ENCODE peak calls at places on chromosomes 5 and 9, in five cellular contexts. W is GM12878, C is tibial nerve, L is HepG2, O is K562. P is an unnamed sample.

GRCh38 chr5:128538249-128539037 is 398 bp upstream of the FBN2 start:
- DNase-seq in W (no peak), L (no peak), C (peak; percentile 66), O (no peak), P (no peak)

GRCh38 chr5:109907189-109907588 is 217.5 kb downstream of the MAN2A1 start:
- DNase-seq in L (peak; percentile 67), W (no peak), O (no peak), C (peak; percentile 16), P (no peak)

GRCh38 chr9:73073337-73074175 is 78.1 kb upstream of the ANXA1 start:
- DNase-seq in O (no peak), W (no peak), C (no peak), L (no peak), P (no peak)

GRCh38 chr9:112084334-112084733 is 90.8 kb downstream of the SUSD1 start:
- DNase-seq in W (no peak), O (no peak), C (no peak), L (no peak), P (no peak)

GRCh38 chr9:134358026-134358967 is 32.0 kb downstream of the RXRA start:
- DNase-seq in L (no peak), O (no peak), W (no peak), C (no peak), P (no peak)

GRCh38 chr5:91443028-91443427 is 59.9 kb upstream of the ARRDC3 start:
- DNase-seq in O (no peak), C (no peak), L (no peak), W (no peak), P (no peak)

GRCh38 chr5:151719228-151719861 is 32.6 kb upstream of the SPARC start:
- DNase-seq in L (peak; percentile 51), W (no peak), O (no peak), C (peak; percentile 67), P (no peak)

GRCh38 chr9:122656378-122656777 is 1.0 kb downstream of the OR1B1 start:
- DNase-seq in W (no peak), L (no peak), O (no peak), C (no peak), P (no peak)

GRCh38 chr9:12819436-12820185 is 44.8 kb downstream of the LURAP1L start:
- DNase-seq in C (peak; percentile 8), O (peak; percentile 4), W (no peak), L (peak; percentile 53), P (no peak)

GRCh38 chr5:53481887-53482716 is 1.7 kb downstream of the FST start:
- DNase-seq in O (peak; percentile 28), L (peak; percentile 58), C (peak; percentile 44), W (no peak), P (peak; percentile 87)

GRCh38 chr5:14365831-14366435 is 215.7 kb upstream of the OTULINL start:
- DNase-seq in L (no peak), C (no peak), W (no peak), O (no peak), P (no peak)

GRCh38 chr9:137757139-137757538 is 120.4 kb upstream of the CACNA1B start:
- DNase-seq in C (no peak), W (no peak), O (no peak), L (no peak), P (no peak)

GRCh38 chr5:164898705-164899104 is 1393.3 kb downstream of the MAT2B start:
- DNase-seq in C (no peak), L (no peak), O (no peak), W (no peak), P (no peak)

GRCh38 chr5:96821260-96821916 is 13.6 kb upstream of the ERAP1 start:
- DNase-seq in O (no peak), W (no peak), C (no peak), L (no peak), P (no peak)

GRCh38 chr5:79269733-79270166 is 33.8 kb downstream of the JMY start:
- DNase-seq in L (peak; percentile 20), O (no peak), C (no peak), W (no peak), P (no peak)

GRCh38 chr5:18745988-18746615 is 1111.8 kb downstream of the TAF11L14 start:
- DNase-seq in L (peak; percentile 45), W (peak; percentile 89), O (no peak), C (no peak), P (no peak)

GRCh38 chr9:75064307-75065025 is 23.5 kb downstream of the NMRK1 start:
- DNase-seq in O (no peak), L (no peak), W (no peak), C (no peak), P (no peak)

GRCh38 chr9:38019731-38020130 is 49.3 kb downstream of the SHB start:
- DNase-seq in L (no peak), W (no peak), C (no peak), O (no peak), P (no peak)

GRCh38 chr5:45521067-45521466 is 175.1 kb downstream of the HCN1 start:
- DNase-seq in C (no peak), L (peak; percentile 2), W (no peak), O (no peak), P (no peak)

GRCh38 chr9:133362359-133363044 is 6.2 kb downstream of the SURF2 start:
- DNase-seq in C (no peak), W (no peak), O (no peak), L (no peak), P (no peak)

GRCh38 chr9:98536542-98537173 is 172.1 kb downstream of the GABBR2 start:
- DNase-seq in L (peak; percentile 5), W (peak; percentile 4), C (no peak), O (peak; percentile 50), P (no peak)

GRCh38 chr5:113044776-113045175 is 68.2 kb downstream of the DCP2 start:
- DNase-seq in O (no peak), C (no peak), L (no peak), W (no peak), P (no peak)

GRCh38 chr5:178069909-178070308 is 43.4 kb upstream of the N4BP3 start:
- DNase-seq in C (no peak), L (peak; percentile 27), W (no peak), O (peak; percentile 61), P (no peak)

GRCh38 chr9:136594492-136594891 is 48.6 kb upstream of the NOTCH1 start:
- DNase-seq in W (no peak), L (no peak), O (no peak), C (no peak), P (no peak)

GRCh38 chr5:143749581-143750204 is 62.3 kb upstream of the HMHB1 start:
- DNase-seq in C (no peak), L (peak; percentile 25), O (no peak), W (no peak), P (no peak)

GRCh38 chr5:81788271-81788670 is 37.4 kb upstream of the SSBP2 start:
- DNase-seq in W (no peak), L (no peak), C (no peak), O (no peak), P (no peak)

GRCh38 chr9:129023036-129023907 is 4.9 kb downstream of the SH3GLB2 start:
- DNase-seq in W (no peak), C (no peak), O (peak; percentile 75), L (no peak), P (no peak)

GRCh38 chr5:77170-77501 is 14.8 kb upstream of the PLEKHG4B start:
- DNase-seq in C (no peak), L (no peak), W (no peak), O (no peak), P (no peak)

GRCh38 chr5:73174100-73174815 is 1.3 kb downstream of the TMEM174 start:
- DNase-seq in L (no peak), W (no peak), C (no peak), O (no peak), P (no peak)

GRCh38 chr9:134299883-134300282 is 26.4 kb upstream of the RXRA start:
- DNase-seq in L (no peak), C (no peak), O (no peak), W (no peak), P (no peak)

GRCh38 chr9:123359546-123359945 is 3.5 kb downstream of the CRB2 start:
- DNase-seq in C (no peak), O (no peak), W (no peak), L (no peak), P (no peak)

GRCh38 chr5:78399115-78399514 is 38.7 kb downstream of the SCAMP1 start:
- DNase-seq in L (no peak), W (no peak), O (no peak), C (no peak), P (no peak)

GRCh38 chr5:78648359-78649219 is at the start of gene LHFPL2:
- DNase-seq in O (peak; percentile 90), C (peak; percentile 70), W (no peak), L (no peak), P (peak; percentile 86)

GRCh38 chr5:115625579-115626443 is at the start of gene TMED7:
- DNase-seq in C (peak; percentile 99), O (peak; percentile 93), L (peak; percentile 95), W (peak; percentile 95), P (peak; percentile 100)
- TF ChIP-seq POLR2A in C (peak; percentile 88), O (peak; percentile 93), L (peak; percentile 72), W (peak; percentile 86), P (no peak)

DNA sequence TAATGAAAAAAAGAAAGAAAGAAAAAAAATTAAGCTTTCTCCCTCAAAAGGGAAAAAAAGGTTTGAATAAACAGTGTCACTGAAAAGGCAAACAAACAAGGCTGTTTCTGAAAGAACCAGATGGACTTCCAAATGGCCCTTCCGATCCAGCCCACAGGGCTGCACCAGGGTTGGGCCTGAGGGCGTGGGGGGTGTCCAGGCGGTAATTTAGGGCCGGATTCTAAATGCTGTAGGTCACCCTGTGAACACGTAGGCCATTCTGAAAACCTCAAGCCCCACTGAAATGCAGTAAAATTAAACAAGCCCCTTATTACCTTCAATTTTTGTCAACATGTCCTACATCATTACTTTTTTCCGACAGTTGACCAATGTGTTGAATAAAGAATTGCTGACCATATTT is 132.1 kb downstream of the HSD17B3 start:
- DNase-seq in O (no peak), W (no peak), C (no peak), L (no peak), P (no peak)
- H3K4me3 ChIP-seq in O (no peak overlapping the region), W (no peak overlapping the region), C (no peak overlapping the region), L (peak overlapping the region; percentile 18), P (no peak overlapping the region)

GRCh38 chr5:142609142-142609541 is 76.7 kb downstream of the FGF1 start:
- DNase-seq in C (no peak), O (no peak), L (no peak), W (no peak), P (no peak)
- TF ChIP-seq EP300 in C (no peak), O (no peak), L (no peak), W (no peak), P (no peak)

GRCh38 chr9:127794001-127794791 is 8.4 kb downstream of the CDK9 start:
- DNase-seq in O (no peak), C (no peak), W (no peak), L (no peak), P (no peak)
- TF ChIP-seq POLR2A in O (peak; percentile 60), C (no peak), W (peak; percentile 67), L (no peak), P (no peak)

GRCh38 chr5:146078566-146078965 is 26.8 kb downstream of the PLAC8L1 start:
- DNase-seq in O (no peak), L (no peak), W (no peak), C (no peak), P (no peak)
- H3K4me3 ChIP-seq in O (no peak overlapping the region), L (no peak overlapping the region), W (no peak overlapping the region), C (no peak overlapping the region), P (no peak overlapping the region)

DNA sequence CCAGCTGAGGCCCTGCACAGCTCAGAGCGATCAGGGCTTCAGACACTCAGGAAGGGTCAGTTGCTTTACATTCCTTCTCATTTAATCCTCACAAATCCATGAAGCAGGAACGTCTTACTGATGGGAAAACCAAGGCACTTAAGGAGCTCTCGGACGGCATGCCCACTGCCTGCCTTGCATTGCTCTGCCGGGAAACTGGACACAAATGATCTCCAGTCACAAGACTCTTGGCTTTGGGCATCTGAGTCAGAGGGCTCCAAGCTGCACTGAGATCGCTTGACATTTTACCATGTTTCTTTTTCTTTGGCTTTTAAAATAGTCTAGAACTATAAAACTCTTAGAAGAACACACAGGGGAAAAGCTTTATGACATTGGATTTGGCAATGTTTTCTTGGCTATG is 43.6 kb upstream of the HRH2 start:
- DNase-seq in C (no peak), W (no peak), O (no peak), L (no peak), P (no peak)
- TF ChIP-seq EP300 in C (no peak), W (no peak), O (no peak), L (no peak), P (no peak)